ENCODE peak calls at places on chromosome 12, in seven cellular contexts. One of them, this sample, is unnamed.

GRCh38 chr12:130965668-130966067 is 12.0 kb downstream of the ADGRD1 start:
- DNase-seq in T-helper 9 cell: no peak
- DNase-seq in T-helper 2 cell: no peak
- DNase-seq in IMR-90: no peak
- DNase-seq in NCI-H2107: no peak
- DNase-seq in GM13976: no peak
- DNase-seq in NCI-H446 treated with DMSO at 0.1 percent for 48 hours: no peak
- DNase-seq in this sample: no peak

GRCh38 chr12:123388948-123389559 is 5.1 kb downstream of the KMT5A start:
- DNase-seq in T-helper 9 cell: peak
- DNase-seq in T-helper 2 cell: no peak
- DNase-seq in NCI-H446 treated with DMSO at 0.1 percent for 48 hours: no peak
- DNase-seq in NCI-H2107: no peak
- DNase-seq in IMR-90: no peak
- DNase-seq in GM13976: peak
- DNase-seq in this sample: no peak

GRCh38 chr12:93783827-93784226 is 106.7 kb downstream of the CRADD start:
- DNase-seq in NCI-H446 treated with DMSO at 0.1 percent for 48 hours: no peak
- DNase-seq in GM13976: no peak
- DNase-seq in NCI-H2107: no peak
- DNase-seq in T-helper 9 cell: peak
- DNase-seq in IMR-90: no peak
- DNase-seq in T-helper 2 cell: peak
- DNase-seq in this sample: no peak

GRCh38 chr12:51392556-51393237 is 1.5 kb upstream of the GALNT6 start:
- DNase-seq in IMR-90: no peak
- DNase-seq in NCI-H446 treated with DMSO at 0.1 percent for 48 hours: no peak
- DNase-seq in T-helper 2 cell: no peak
- DNase-seq in T-helper 9 cell: no peak
- DNase-seq in NCI-H2107: no peak
- DNase-seq in GM13976: peak
- DNase-seq in this sample: no peak

GRCh38 chr12:44874981-44875416 is 1.1 kb downstream of the NELL2 start:
- DNase-seq in T-helper 9 cell: peak
- DNase-seq in IMR-90: no peak
- DNase-seq in NCI-H446 treated with DMSO at 0.1 percent for 48 hours: peak
- DNase-seq in NCI-H2107: no peak
- DNase-seq in T-helper 2 cell: no peak
- DNase-seq in GM13976: peak
- DNase-seq in this sample: no peak

GRCh38 chr12:11797317-11797913 is 147.9 kb downstream of the ETV6 start:
- DNase-seq in NCI-H446 treated with DMSO at 0.1 percent for 48 hours: no peak
- DNase-seq in T-helper 2 cell: no peak
- DNase-seq in T-helper 9 cell: no peak
- DNase-seq in IMR-90: peak
- DNase-seq in NCI-H2107: no peak
- DNase-seq in GM13976: no peak
- DNase-seq in this sample: no peak

GRCh38 chr12:85016423-85016822 is 19.7 kb downstream of the TSPAN19 start:
- DNase-seq in GM13976: no peak
- DNase-seq in IMR-90: peak
- DNase-seq in NCI-H2107: no peak
- DNase-seq in NCI-H446 treated with DMSO at 0.1 percent for 48 hours: peak
- DNase-seq in T-helper 2 cell: no peak
- DNase-seq in T-helper 9 cell: no peak
- DNase-seq in this sample: no peak

GRCh38 chr12:4086481-4086880 is 187.1 kb upstream of the CCND2 start:
- DNase-seq in NCI-H2107: no peak
- DNase-seq in GM13976: no peak
- DNase-seq in T-helper 2 cell: no peak
- DNase-seq in NCI-H446 treated with DMSO at 0.1 percent for 48 hours: no peak
- DNase-seq in T-helper 9 cell: no peak
- DNase-seq in IMR-90: no peak
- DNase-seq in this sample: no peak

GRCh38 chr12:66859751-66860440 is 181.0 kb upstream of the GRIP1 start:
- DNase-seq in NCI-H446 treated with DMSO at 0.1 percent for 48 hours: no peak
- DNase-seq in T-helper 2 cell: no peak
- DNase-seq in T-helper 9 cell: no peak
- DNase-seq in GM13976: no peak
- DNase-seq in IMR-90: no peak
- DNase-seq in NCI-H2107: no peak
- DNase-seq in this sample: no peak

GRCh38 chr12:24244801-24245200 is 295.3 kb upstream of the SOX5 start:
- DNase-seq in IMR-90: no peak
- DNase-seq in T-helper 9 cell: no peak
- DNase-seq in T-helper 2 cell: no peak
- DNase-seq in NCI-H446 treated with DMSO at 0.1 percent for 48 hours: no peak
- DNase-seq in GM13976: no peak
- DNase-seq in NCI-H2107: no peak
- DNase-seq in this sample: no peak

GRCh38 chr12:107399061-107399460 is 286.5 kb upstream of the PWP1 start:
- DNase-seq in T-helper 9 cell: no peak
- DNase-seq in GM13976: no peak
- DNase-seq in T-helper 2 cell: no peak
- DNase-seq in NCI-H2107: no peak
- DNase-seq in IMR-90: peak
- DNase-seq in NCI-H446 treated with DMSO at 0.1 percent for 48 hours: no peak
- DNase-seq in this sample: no peak

GRCh38 chr12:14171111-14171510 is 189.7 kb upstream of the GRIN2B start:
- DNase-seq in NCI-H2107: no peak
- DNase-seq in NCI-H446 treated with DMSO at 0.1 percent for 48 hours: no peak
- DNase-seq in T-helper 9 cell: no peak
- DNase-seq in IMR-90: no peak
- DNase-seq in T-helper 2 cell: no peak
- DNase-seq in GM13976: peak
- DNase-seq in this sample: no peak

GRCh38 chr12:2739832-2740641 is 54.7 kb upstream of the FKBP4 start:
- DNase-seq in T-helper 2 cell: no peak
- DNase-seq in GM13976: no peak
- DNase-seq in IMR-90: peak
- DNase-seq in T-helper 9 cell: no peak
- DNase-seq in NCI-H2107: no peak
- DNase-seq in NCI-H446 treated with DMSO at 0.1 percent for 48 hours: no peak
- DNase-seq in this sample: no peak

GRCh38 chr12:76219806-76220205 is 128.4 kb downstream of the BBS10 start:
- DNase-seq in NCI-H2107: no peak
- DNase-seq in T-helper 9 cell: no peak
- DNase-seq in GM13976: no peak
- DNase-seq in T-helper 2 cell: no peak
- DNase-seq in IMR-90: no peak
- DNase-seq in NCI-H446 treated with DMSO at 0.1 percent for 48 hours: no peak
- DNase-seq in this sample: no peak

GRCh38 chr12:63889236-63889635 is 44.7 kb downstream of the SRGAP1 start:
- DNase-seq in NCI-H2107: no peak
- DNase-seq in T-helper 2 cell: no peak
- DNase-seq in T-helper 9 cell: no peak
- DNase-seq in GM13976: no peak
- DNase-seq in NCI-H446 treated with DMSO at 0.1 percent for 48 hours: no peak
- DNase-seq in IMR-90: peak
- DNase-seq in this sample: no peak

GRCh38 chr12:114901316-114901715 is 217.3 kb upstream of the TBX3 start:
- DNase-seq in NCI-H2107: no peak
- DNase-seq in IMR-90: no peak
- DNase-seq in T-helper 2 cell: no peak
- DNase-seq in NCI-H446 treated with DMSO at 0.1 percent for 48 hours: no peak
- DNase-seq in T-helper 9 cell: no peak
- DNase-seq in GM13976: no peak
- DNase-seq in this sample: no peak

GRCh38 chr12:87848248-87848868 is 180.8 kb downstream of the C12orf50 start:
- DNase-seq in T-helper 9 cell: no peak
- DNase-seq in GM13976: peak
- DNase-seq in IMR-90: peak
- DNase-seq in NCI-H2107: no peak
- DNase-seq in NCI-H446 treated with DMSO at 0.1 percent for 48 hours: peak
- DNase-seq in T-helper 2 cell: no peak
- DNase-seq in this sample: no peak

GRCh38 chr12:24993756-24994155 is 44.9 kb upstream of the BCAT1 start:
- DNase-seq in NCI-H446 treated with DMSO at 0.1 percent for 48 hours: no peak
- DNase-seq in T-helper 2 cell: no peak
- DNase-seq in GM13976: no peak
- DNase-seq in T-helper 9 cell: no peak
- DNase-seq in IMR-90: no peak
- DNase-seq in NCI-H2107: no peak
- DNase-seq in this sample: no peak

GRCh38 chr12:31524791-31525495 is 66.0 kb downstream of the DENND5B start:
- DNase-seq in T-helper 9 cell: no peak
- DNase-seq in NCI-H446 treated with DMSO at 0.1 percent for 48 hours: no peak
- DNase-seq in NCI-H2107: no peak
- DNase-seq in GM13976: peak
- DNase-seq in IMR-90: peak
- DNase-seq in T-helper 2 cell: no peak
- DNase-seq in this sample: no peak

GRCh38 chr12:6313326-6313940 is 3.0 kb downstream of the PLEKHG6 start:
- DNase-seq in T-helper 9 cell: no peak
- DNase-seq in IMR-90: no peak
- DNase-seq in NCI-H446 treated with DMSO at 0.1 percent for 48 hours: no peak
- DNase-seq in NCI-H2107: no peak
- DNase-seq in GM13976: no peak
- DNase-seq in T-helper 2 cell: no peak
- DNase-seq in this sample: no peak

GRCh38 chr12:60266381-60266852 is 670.6 kb downstream of the SLC16A7 start:
- DNase-seq in GM13976: no peak
- DNase-seq in IMR-90: peak
- DNase-seq in NCI-H446 treated with DMSO at 0.1 percent for 48 hours: no peak
- DNase-seq in NCI-H2107: no peak
- DNase-seq in T-helper 9 cell: no peak
- DNase-seq in T-helper 2 cell: no peak
- DNase-seq in this sample: no peak

GRCh38 chr12:126558219-126558618 is 1493.0 kb downstream of the AACS start:
- DNase-seq in GM13976: no peak
- DNase-seq in T-helper 2 cell: no peak
- DNase-seq in NCI-H446 treated with DMSO at 0.1 percent for 48 hours: no peak
- DNase-seq in T-helper 9 cell: no peak
- DNase-seq in NCI-H2107: no peak
- DNase-seq in IMR-90: no peak
- DNase-seq in this sample: no peak

GRCh38 chr12:110577717-110578521 is 5.2 kb downstream of the PPTC7 start:
- DNase-seq in T-helper 2 cell: no peak
- DNase-seq in T-helper 9 cell: no peak
- DNase-seq in IMR-90: peak
- DNase-seq in GM13976: peak
- DNase-seq in NCI-H2107: peak
- DNase-seq in NCI-H446 treated with DMSO at 0.1 percent for 48 hours: no peak
- DNase-seq in this sample: no peak

GRCh38 chr12:27178251-27178650 is 65.8 kb upstream of the STK38L start:
- DNase-seq in NCI-H446 treated with DMSO at 0.1 percent for 48 hours: no peak
- DNase-seq in T-helper 9 cell: no peak
- DNase-seq in IMR-90: no peak
- DNase-seq in T-helper 2 cell: no peak
- DNase-seq in NCI-H2107: no peak
- DNase-seq in GM13976: no peak
- DNase-seq in this sample: no peak

GRCh38 chr12:119693006-119693405 is 25.1 kb downstream of the PRKAB1 start:
- DNase-seq in GM13976: no peak
- DNase-seq in T-helper 9 cell: no peak
- DNase-seq in T-helper 2 cell: no peak
- DNase-seq in NCI-H2107: no peak
- DNase-seq in IMR-90: peak
- DNase-seq in NCI-H446 treated with DMSO at 0.1 percent for 48 hours: peak
- DNase-seq in this sample: peak

GRCh38 chr12:76091245-76091757 is 6.8 kb upstream of the NAP1L1 start:
- DNase-seq in GM13976: no peak
- DNase-seq in T-helper 2 cell: no peak
- DNase-seq in T-helper 9 cell: no peak
- DNase-seq in NCI-H446 treated with DMSO at 0.1 percent for 48 hours: no peak
- DNase-seq in NCI-H2107: no peak
- DNase-seq in IMR-90: no peak
- DNase-seq in this sample: no peak

This sample was measured in DMS79.